ENCODE peak calls at places on chromosomes 12 and 14, in nine cellular contexts. One of them, this sample, is unnamed.

GRCh38 chr12:80441921-80442320 is 2.1 kb upstream of the PTPRQ start:
- DNase-seq in stomach: no peak
- DNase-seq in Panc1: no peak
- DNase-seq in right atrium auricular region: no peak
- DNase-seq in mesothelial cell of epicardium: no peak
- DNase-seq in type B pancreatic cell: no peak
- DNase-seq in adrenal gland: no peak
- DNase-seq in IMR-90: peak; percentile 52
- DNase-seq in choroid plexus epithelial cell: peak; percentile 72
- DNase-seq in this sample: no peak

GRCh38 chr12:54870048-54870447 is 15.7 kb downstream of the MUCL1 start:
- DNase-seq in stomach: no peak
- DNase-seq in Panc1: no peak
- DNase-seq in right atrium auricular region: no peak
- DNase-seq in mesothelial cell of epicardium: no peak
- DNase-seq in type B pancreatic cell: no peak
- DNase-seq in adrenal gland: no peak
- DNase-seq in IMR-90: no peak
- DNase-seq in choroid plexus epithelial cell: no peak
- DNase-seq in this sample: no peak

GRCh38 chr12:3101309-3102022 is 24.3 kb downstream of the TSPAN9 start:
- DNase-seq in stomach: no peak
- DNase-seq in Panc1: no peak
- DNase-seq in right atrium auricular region: no peak
- DNase-seq in mesothelial cell of epicardium: no peak
- DNase-seq in type B pancreatic cell: no peak
- DNase-seq in adrenal gland: no peak
- DNase-seq in IMR-90: peak; percentile 57
- DNase-seq in choroid plexus epithelial cell: peak; percentile 36
- DNase-seq in this sample: no peak

GRCh38 chr14:95713596-95714371 is at the start of gene TCL1A:
- DNase-seq in stomach: no peak
- DNase-seq in Panc1: no peak
- DNase-seq in right atrium auricular region: no peak
- DNase-seq in mesothelial cell of epicardium: no peak
- DNase-seq in type B pancreatic cell: no peak
- DNase-seq in adrenal gland: no peak
- DNase-seq in IMR-90: no peak
- DNase-seq in choroid plexus epithelial cell: no peak
- DNase-seq in this sample: no peak

GRCh38 chr12:112971248-112971647 is 7.1 kb upstream of the OAS2 start:
- DNase-seq in stomach: no peak
- DNase-seq in Panc1: no peak
- DNase-seq in right atrium auricular region: no peak
- DNase-seq in mesothelial cell of epicardium: no peak
- DNase-seq in type B pancreatic cell: no peak
- DNase-seq in adrenal gland: peak; percentile 56
- DNase-seq in IMR-90: peak; percentile 2
- DNase-seq in choroid plexus epithelial cell: peak; percentile 12
- DNase-seq in this sample: no peak

GRCh38 chr14:100988011-100988410 is 84.5 kb upstream of the RTL1 start:
- DNase-seq in stomach: no peak
- DNase-seq in Panc1: no peak
- DNase-seq in right atrium auricular region: no peak
- DNase-seq in mesothelial cell of epicardium: no peak
- DNase-seq in type B pancreatic cell: no peak
- DNase-seq in adrenal gland: no peak
- DNase-seq in IMR-90: peak; percentile 43
- DNase-seq in choroid plexus epithelial cell: peak; percentile 46
- DNase-seq in this sample: no peak

GRCh38 chr12:118290130-118290529 is 82.6 kb downstream of the TAOK3 start:
- DNase-seq in stomach: no peak
- DNase-seq in Panc1: no peak
- DNase-seq in right atrium auricular region: no peak
- DNase-seq in mesothelial cell of epicardium: no peak
- DNase-seq in type B pancreatic cell: no peak
- DNase-seq in adrenal gland: no peak
- DNase-seq in IMR-90: peak; percentile 87
- DNase-seq in choroid plexus epithelial cell: peak; percentile 83
- DNase-seq in this sample: no peak

GRCh38 chr14:49970474-49971147 is 77.7 kb downstream of the ARF6 start:
- DNase-seq in stomach: peak; percentile 42
- DNase-seq in Panc1: no peak
- DNase-seq in right atrium auricular region: peak; percentile 60
- DNase-seq in mesothelial cell of epicardium: no peak
- DNase-seq in type B pancreatic cell: no peak
- DNase-seq in adrenal gland: peak; percentile 74
- DNase-seq in IMR-90: peak; percentile 49
- DNase-seq in choroid plexus epithelial cell: peak; percentile 87
- DNase-seq in this sample: no peak

GRCh38 chr12:39145175-39145999 is 240.0 kb upstream of the CPNE8 start:
- DNase-seq in stomach: peak; percentile 30
- DNase-seq in Panc1: no peak
- DNase-seq in right atrium auricular region: peak; percentile 59
- DNase-seq in mesothelial cell of epicardium: no peak
- DNase-seq in type B pancreatic cell: no peak
- DNase-seq in adrenal gland: peak; percentile 38
- DNase-seq in IMR-90: no peak
- DNase-seq in choroid plexus epithelial cell: peak; percentile 1
- DNase-seq in this sample: peak; percentile 73

DNA sequence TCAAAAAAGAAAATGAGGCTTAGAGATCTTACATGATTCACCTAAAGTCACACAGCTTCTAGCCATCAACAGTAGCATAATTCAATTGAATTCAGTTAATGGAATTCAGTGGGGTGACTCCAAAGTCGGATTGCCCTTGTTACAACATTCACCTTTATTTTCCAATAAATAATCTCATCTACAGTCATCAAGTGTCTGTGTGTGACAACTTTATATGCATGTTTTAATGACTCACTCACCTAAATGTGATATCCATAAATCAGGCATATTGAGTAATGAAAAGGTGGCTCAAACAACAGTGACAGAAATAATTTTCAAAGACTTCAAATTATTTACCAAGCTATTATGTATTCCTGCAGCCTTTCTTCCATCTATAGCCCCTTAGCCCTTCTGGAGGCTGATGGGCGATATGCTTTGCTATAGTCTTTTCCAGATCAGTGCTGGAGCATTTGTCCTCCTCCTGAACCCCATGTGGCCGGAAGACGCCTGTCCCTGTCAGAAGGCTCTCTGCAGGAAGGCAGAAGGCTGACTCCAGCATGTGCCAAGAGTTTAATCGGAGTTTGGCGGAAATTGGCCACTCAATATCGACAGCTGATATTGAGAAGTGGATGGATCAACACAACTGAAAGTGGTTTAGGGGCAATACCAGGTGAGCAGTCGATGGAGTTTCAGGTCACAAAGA is 49.2 kb upstream of the MAX start:
- DNase-seq in stomach: no peak
- DNase-seq in Panc1: no peak
- DNase-seq in right atrium auricular region: no peak
- DNase-seq in mesothelial cell of epicardium: no peak
- DNase-seq in type B pancreatic cell: no peak
- DNase-seq in adrenal gland: no peak
- DNase-seq in IMR-90: no peak
- DNase-seq in choroid plexus epithelial cell: no peak
- DNase-seq in this sample: no peak
- TF ChIP-seq CTCF in stomach: no peak
- TF ChIP-seq CTCF in Panc1: no peak
- TF ChIP-seq CTCF in right atrium auricular region: no peak
- TF ChIP-seq CTCF in mesothelial cell of epicardium: no peak
- TF ChIP-seq CTCF in type B pancreatic cell: no peak
- TF ChIP-seq CTCF in adrenal gland: no peak
- TF ChIP-seq CTCF in IMR-90: no peak
- TF ChIP-seq CTCF in choroid plexus epithelial cell: no peak
- TF ChIP-seq CTCF in this sample: no peak

GRCh38 chr14:103524002-103524785 is 1.6 kb upstream of the CKB start:
- DNase-seq in stomach: no peak
- DNase-seq in Panc1: no peak
- DNase-seq in right atrium auricular region: no peak
- DNase-seq in mesothelial cell of epicardium: no peak
- DNase-seq in type B pancreatic cell: no peak
- DNase-seq in adrenal gland: no peak
- DNase-seq in IMR-90: no peak
- DNase-seq in choroid plexus epithelial cell: no peak
- DNase-seq in this sample: no peak
- TF ChIP-seq CTCF in stomach: no peak
- TF ChIP-seq CTCF in Panc1: no peak
- TF ChIP-seq CTCF in right atrium auricular region: no peak
- TF ChIP-seq CTCF in mesothelial cell of epicardium: no peak
- TF ChIP-seq CTCF in type B pancreatic cell: no peak
- TF ChIP-seq CTCF in adrenal gland: no peak
- TF ChIP-seq CTCF in IMR-90: no peak
- TF ChIP-seq CTCF in choroid plexus epithelial cell: no peak
- TF ChIP-seq CTCF in this sample: no peak

GRCh38 chr14:99394602-99395001 is 86.1 kb downstream of the SETD3 start:
- DNase-seq in stomach: no peak
- DNase-seq in Panc1: no peak
- DNase-seq in right atrium auricular region: no peak
- DNase-seq in mesothelial cell of epicardium: no peak
- DNase-seq in type B pancreatic cell: no peak
- DNase-seq in adrenal gland: no peak
- DNase-seq in IMR-90: no peak
- DNase-seq in choroid plexus epithelial cell: no peak
- DNase-seq in this sample: no peak

GRCh38 chr14:99391671-99392070 is 89.0 kb downstream of the SETD3 start:
- DNase-seq in stomach: no peak
- DNase-seq in Panc1: no peak
- DNase-seq in right atrium auricular region: no peak
- DNase-seq in mesothelial cell of epicardium: no peak
- DNase-seq in type B pancreatic cell: no peak
- DNase-seq in adrenal gland: no peak
- DNase-seq in IMR-90: peak; percentile 44
- DNase-seq in choroid plexus epithelial cell: no peak
- DNase-seq in this sample: no peak

GRCh38 chr14:99389171-99389826 is 91.4 kb downstream of the SETD3 start:
- DNase-seq in stomach: peak; percentile 75
- DNase-seq in Panc1: peak; percentile 5
- DNase-seq in right atrium auricular region: no peak
- DNase-seq in mesothelial cell of epicardium: no peak
- DNase-seq in type B pancreatic cell: no peak
- DNase-seq in adrenal gland: peak; percentile 67
- DNase-seq in IMR-90: peak; percentile 10
- DNase-seq in choroid plexus epithelial cell: peak; percentile 30
- DNase-seq in this sample: peak; percentile 67

GRCh38 chr14:99395904-99396530 is 84.6 kb downstream of the SETD3 start:
- DNase-seq in stomach: peak; percentile 45
- DNase-seq in Panc1: no peak
- DNase-seq in right atrium auricular region: no peak
- DNase-seq in mesothelial cell of epicardium: no peak
- DNase-seq in type B pancreatic cell: no peak
- DNase-seq in adrenal gland: no peak
- DNase-seq in IMR-90: peak; percentile 54
- DNase-seq in choroid plexus epithelial cell: peak; percentile 61
- DNase-seq in this sample: no peak

DNA sequence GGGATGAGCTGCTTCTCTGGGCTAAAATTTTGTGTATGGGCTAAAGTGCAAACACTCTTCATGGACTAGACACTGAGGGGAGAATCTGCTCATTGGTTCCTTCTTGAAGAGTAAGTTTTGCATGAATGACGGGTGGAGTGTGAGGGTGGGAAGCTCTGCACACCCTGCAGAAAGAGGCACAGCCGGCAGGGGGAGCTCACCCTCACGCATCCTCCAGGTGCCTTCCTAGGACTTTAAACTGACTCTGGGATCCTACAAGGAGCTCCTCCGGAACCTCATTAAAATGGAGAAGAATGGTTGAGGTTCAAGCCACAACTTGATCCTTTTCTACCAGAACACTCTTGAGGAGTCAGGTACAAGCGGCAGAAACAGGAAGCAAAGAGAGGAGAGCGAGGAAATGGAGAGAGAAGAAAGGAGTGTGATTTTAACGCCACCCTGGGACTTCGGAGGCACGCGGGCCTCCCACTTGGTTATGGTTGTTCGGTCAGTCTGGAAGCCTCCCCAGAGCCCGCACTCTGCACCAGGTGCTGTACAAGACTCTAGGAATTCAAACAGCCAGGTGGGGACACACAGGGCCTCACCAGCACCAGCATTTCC is 87.5 kb downstream of the SETD3 start:
- DNase-seq in stomach: peak; percentile 61
- DNase-seq in Panc1: peak; percentile 2
- DNase-seq in right atrium auricular region: no peak
- DNase-seq in mesothelial cell of epicardium: no peak
- DNase-seq in type B pancreatic cell: no peak
- DNase-seq in adrenal gland: peak; percentile 46
- DNase-seq in IMR-90: peak; percentile 31
- DNase-seq in choroid plexus epithelial cell: peak; percentile 62
- DNase-seq in this sample: peak; percentile 55
- TF ChIP-seq CTCF in stomach: peak; percentile 69
- TF ChIP-seq CTCF in Panc1: peak; percentile 89
- TF ChIP-seq CTCF in right atrium auricular region: peak; percentile 57
- TF ChIP-seq CTCF in mesothelial cell of epicardium: peak; percentile 51
- TF ChIP-seq CTCF in type B pancreatic cell: peak; percentile 83
- TF ChIP-seq CTCF in adrenal gland: peak; percentile 49
- TF ChIP-seq CTCF in IMR-90: peak; percentile 57
- TF ChIP-seq CTCF in choroid plexus epithelial cell: peak; percentile 91
- TF ChIP-seq CTCF in this sample: peak; percentile 62

GRCh38 chr12:62789856-62790255 is 145.1 kb downstream of the PPM1H start:
- DNase-seq in stomach: no peak
- DNase-seq in Panc1: no peak
- DNase-seq in right atrium auricular region: no peak
- DNase-seq in mesothelial cell of epicardium: no peak
- DNase-seq in type B pancreatic cell: no peak
- DNase-seq in adrenal gland: no peak
- DNase-seq in IMR-90: no peak
- DNase-seq in choroid plexus epithelial cell: no peak
- DNase-seq in this sample: no peak

GRCh38 chr12:62793256-62794217 is 141.4 kb downstream of the PPM1H start:
- DNase-seq in stomach: peak; percentile 88
- DNase-seq in Panc1: peak; percentile 74
- DNase-seq in right atrium auricular region: peak; percentile 94
- DNase-seq in mesothelial cell of epicardium: peak; percentile 65
- DNase-seq in type B pancreatic cell: peak; percentile 84
- DNase-seq in adrenal gland: peak; percentile 89
- DNase-seq in IMR-90: peak; percentile 87
- DNase-seq in choroid plexus epithelial cell: peak; percentile 91
- DNase-seq in this sample: peak; percentile 87

GRCh38 chr12:62792526-62792925 is 142.4 kb downstream of the PPM1H start:
- DNase-seq in stomach: no peak
- DNase-seq in Panc1: no peak
- DNase-seq in right atrium auricular region: no peak
- DNase-seq in mesothelial cell of epicardium: no peak
- DNase-seq in type B pancreatic cell: no peak
- DNase-seq in adrenal gland: no peak
- DNase-seq in IMR-90: no peak
- DNase-seq in choroid plexus epithelial cell: no peak
- DNase-seq in this sample: no peak

GRCh38 chr12:62799126-62799736 is 135.7 kb downstream of the PPM1H start:
- DNase-seq in stomach: peak; percentile 51
- DNase-seq in Panc1: peak; percentile 63
- DNase-seq in right atrium auricular region: peak; percentile 71
- DNase-seq in mesothelial cell of epicardium: peak; percentile 41
- DNase-seq in type B pancreatic cell: no peak
- DNase-seq in adrenal gland: peak; percentile 73
- DNase-seq in IMR-90: peak; percentile 72
- DNase-seq in choroid plexus epithelial cell: peak; percentile 89
- DNase-seq in this sample: peak; percentile 42

DNA sequence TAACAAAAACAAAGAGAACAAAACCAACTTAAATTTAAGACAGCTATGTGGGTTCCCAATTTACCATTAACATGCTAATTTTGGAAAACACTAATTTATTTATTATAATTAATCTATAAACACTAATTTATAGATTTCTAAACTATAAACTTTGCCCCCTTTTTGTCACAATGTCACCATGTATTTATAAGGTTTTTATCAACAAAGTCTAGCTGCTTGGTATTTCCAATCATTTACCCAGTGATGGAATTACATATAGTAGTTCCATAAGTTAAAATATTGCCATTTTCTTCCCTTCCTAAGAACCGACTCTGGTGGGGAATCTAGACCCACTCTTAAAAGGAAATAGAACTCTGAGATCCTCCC is 140.7 kb downstream of the PPM1H start:
- DNase-seq in stomach: no peak
- DNase-seq in Panc1: no peak
- DNase-seq in right atrium auricular region: no peak
- DNase-seq in mesothelial cell of epicardium: no peak
- DNase-seq in type B pancreatic cell: no peak
- DNase-seq in adrenal gland: no peak
- DNase-seq in IMR-90: no peak
- DNase-seq in choroid plexus epithelial cell: no peak
- DNase-seq in this sample: no peak
- TF ChIP-seq CTCF in stomach: no peak
- TF ChIP-seq CTCF in Panc1: peak; percentile 32
- TF ChIP-seq CTCF in right atrium auricular region: no peak
- TF ChIP-seq CTCF in mesothelial cell of epicardium: peak; percentile 61
- TF ChIP-seq CTCF in type B pancreatic cell: peak; percentile 10
- TF ChIP-seq CTCF in adrenal gland: no peak
- TF ChIP-seq CTCF in IMR-90: no peak
- TF ChIP-seq CTCF in choroid plexus epithelial cell: no peak
- TF ChIP-seq CTCF in this sample: no peak